ENCODE peak calls at places on chromosome X, in eight cellular contexts. One of them, this sample, is unnamed.

GRCh38 chrX:102546818-102547493 is 30.4 kb upstream of the TMSB15A start:
- DNase-seq in right lobe of liver: no peak
- DNase-seq in HCT116: no peak
- DNase-seq in glutamatergic neuron: no peak
- DNase-seq in kidney: no peak
- DNase-seq in bronchial epithelial cell: no peak
- DNase-seq in suprapubic skin: no peak
- DNase-seq in lung: no peak
- DNase-seq in this sample: no peak

GRCh38 chrX:118523920-118524319 is 28.3 kb downstream of the DOCK11 start:
- DNase-seq in HCT116: no peak
- DNase-seq in glutamatergic neuron: no peak
- DNase-seq in suprapubic skin: no peak
- DNase-seq in right lobe of liver: no peak
- DNase-seq in kidney: no peak
- DNase-seq in bronchial epithelial cell: no peak
- DNase-seq in lung: no peak
- DNase-seq in this sample: no peak

GRCh38 chrX:136475236-136475635 is 12.5 kb upstream of the BRS3 start:
- DNase-seq in suprapubic skin: no peak
- DNase-seq in glutamatergic neuron: no peak
- DNase-seq in bronchial epithelial cell: no peak
- DNase-seq in HCT116: no peak
- DNase-seq in right lobe of liver: no peak
- DNase-seq in kidney: no peak
- DNase-seq in lung: no peak
- DNase-seq in this sample: no peak

GRCh38 chrX:129310000-129310399 is 213.3 kb downstream of the SMARCA1 start:
- DNase-seq in bronchial epithelial cell: no peak
- DNase-seq in right lobe of liver: no peak
- DNase-seq in suprapubic skin: no peak
- DNase-seq in lung: no peak
- DNase-seq in kidney: no peak
- DNase-seq in glutamatergic neuron: no peak
- DNase-seq in HCT116: no peak
- DNase-seq in this sample: no peak

GRCh38 chrX:153817291-153817690 is 13.1 kb downstream of the PDZD4 start:
- DNase-seq in right lobe of liver: no peak
- DNase-seq in HCT116: no peak
- DNase-seq in glutamatergic neuron: no peak
- DNase-seq in suprapubic skin: no peak
- DNase-seq in bronchial epithelial cell: no peak
- DNase-seq in lung: no peak
- DNase-seq in kidney: no peak
- DNase-seq in this sample: no peak

GRCh38 chrX:45596190-45596808 is 395.6 kb upstream of the DIPK2B start:
- DNase-seq in right lobe of liver: no peak
- DNase-seq in glutamatergic neuron: no peak
- DNase-seq in bronchial epithelial cell: peak; percentile 23
- DNase-seq in suprapubic skin: no peak
- DNase-seq in kidney: no peak
- DNase-seq in HCT116: no peak
- DNase-seq in lung: no peak
- DNase-seq in this sample: no peak

GRCh38 chrX:20116575-20117240 is at the start of gene MAP7D2:
- DNase-seq in bronchial epithelial cell: no peak
- DNase-seq in HCT116: no peak
- DNase-seq in glutamatergic neuron: peak; percentile 42
- DNase-seq in right lobe of liver: no peak
- DNase-seq in suprapubic skin: no peak
- DNase-seq in kidney: no peak
- DNase-seq in lung: no peak
- DNase-seq in this sample: peak; percentile 11

GRCh38 chrX:9148626-9149385 is 114.9 kb upstream of the FAM9B start:
- DNase-seq in right lobe of liver: no peak
- DNase-seq in glutamatergic neuron: no peak
- DNase-seq in lung: no peak
- DNase-seq in bronchial epithelial cell: peak; percentile 10
- DNase-seq in kidney: no peak
- DNase-seq in HCT116: no peak
- DNase-seq in suprapubic skin: no peak
- DNase-seq in this sample: no peak

GRCh38 chrX:17654116-17654515 is 83.2 kb upstream of the SCML1 start:
- DNase-seq in lung: no peak
- DNase-seq in glutamatergic neuron: no peak
- DNase-seq in kidney: no peak
- DNase-seq in HCT116: no peak
- DNase-seq in bronchial epithelial cell: no peak
- DNase-seq in suprapubic skin: no peak
- DNase-seq in right lobe of liver: no peak
- DNase-seq in this sample: no peak

GRCh38 chrX:108090474-108091265 is 672 bp downstream of the PSMD10 start:
- DNase-seq in glutamatergic neuron: no peak
- DNase-seq in kidney: no peak
- DNase-seq in lung: no peak
- DNase-seq in bronchial epithelial cell: peak; percentile 34
- DNase-seq in suprapubic skin: no peak
- DNase-seq in right lobe of liver: no peak
- DNase-seq in HCT116: no peak
- DNase-seq in this sample: no peak

GRCh38 chrX:53429755-53430154 is 4.4 kb downstream of the HSD17B10 start:
- DNase-seq in kidney: no peak
- DNase-seq in right lobe of liver: no peak
- DNase-seq in bronchial epithelial cell: no peak
- DNase-seq in suprapubic skin: no peak
- DNase-seq in lung: no peak
- DNase-seq in glutamatergic neuron: no peak
- DNase-seq in HCT116: no peak
- DNase-seq in this sample: no peak

GRCh38 chrX:45421806-45422205 is 221.1 kb upstream of the DIPK2B start:
- DNase-seq in suprapubic skin: no peak
- DNase-seq in glutamatergic neuron: no peak
- DNase-seq in HCT116: no peak
- DNase-seq in lung: no peak
- DNase-seq in kidney: no peak
- DNase-seq in right lobe of liver: no peak
- DNase-seq in bronchial epithelial cell: no peak
- DNase-seq in this sample: no peak

GRCh38 chrX:113906168-113906567 is 677.7 kb upstream of the HTR2C start:
- DNase-seq in glutamatergic neuron: no peak
- DNase-seq in HCT116: no peak
- DNase-seq in bronchial epithelial cell: no peak
- DNase-seq in suprapubic skin: no peak
- DNase-seq in right lobe of liver: no peak
- DNase-seq in kidney: no peak
- DNase-seq in lung: no peak
- DNase-seq in this sample: no peak

GRCh38 chrX:125219852-125220251 is 99.8 kb upstream of the TEX13C start:
- DNase-seq in lung: no peak
- DNase-seq in glutamatergic neuron: no peak
- DNase-seq in bronchial epithelial cell: no peak
- DNase-seq in right lobe of liver: no peak
- DNase-seq in HCT116: no peak
- DNase-seq in suprapubic skin: no peak
- DNase-seq in kidney: no peak
- DNase-seq in this sample: no peak

GRCh38 chrX:71111141-71111843 is at the start of gene IL2RG:
- DNase-seq in suprapubic skin: no peak
- DNase-seq in kidney: no peak
- DNase-seq in HCT116: no peak
- DNase-seq in glutamatergic neuron: no peak
- DNase-seq in right lobe of liver: no peak
- DNase-seq in bronchial epithelial cell: peak; percentile 18
- DNase-seq in lung: no peak
- DNase-seq in this sample: no peak

GRCh38 chrX:111823703-111824102 is 52.3 kb upstream of the TRPC5OS start:
- DNase-seq in glutamatergic neuron: no peak
- DNase-seq in suprapubic skin: no peak
- DNase-seq in right lobe of liver: no peak
- DNase-seq in lung: no peak
- DNase-seq in bronchial epithelial cell: no peak
- DNase-seq in kidney: no peak
- DNase-seq in HCT116: no peak
- DNase-seq in this sample: no peak

GRCh38 chrX:119655125-119655524 is 37.8 kb downstream of the SEPTIN6 start:
- DNase-seq in suprapubic skin: no peak
- DNase-seq in right lobe of liver: no peak
- DNase-seq in kidney: no peak
- DNase-seq in HCT116: no peak
- DNase-seq in lung: no peak
- DNase-seq in glutamatergic neuron: no peak
- DNase-seq in bronchial epithelial cell: peak; percentile 72
- DNase-seq in this sample: no peak

GRCh38 chrX:135632353-135632752 is 81.1 kb upstream of the CT45A1 start:
- DNase-seq in lung: no peak
- DNase-seq in bronchial epithelial cell: no peak
- DNase-seq in suprapubic skin: no peak
- DNase-seq in right lobe of liver: no peak
- DNase-seq in kidney: no peak
- DNase-seq in glutamatergic neuron: no peak
- DNase-seq in HCT116: no peak
- DNase-seq in this sample: no peak

DNA sequence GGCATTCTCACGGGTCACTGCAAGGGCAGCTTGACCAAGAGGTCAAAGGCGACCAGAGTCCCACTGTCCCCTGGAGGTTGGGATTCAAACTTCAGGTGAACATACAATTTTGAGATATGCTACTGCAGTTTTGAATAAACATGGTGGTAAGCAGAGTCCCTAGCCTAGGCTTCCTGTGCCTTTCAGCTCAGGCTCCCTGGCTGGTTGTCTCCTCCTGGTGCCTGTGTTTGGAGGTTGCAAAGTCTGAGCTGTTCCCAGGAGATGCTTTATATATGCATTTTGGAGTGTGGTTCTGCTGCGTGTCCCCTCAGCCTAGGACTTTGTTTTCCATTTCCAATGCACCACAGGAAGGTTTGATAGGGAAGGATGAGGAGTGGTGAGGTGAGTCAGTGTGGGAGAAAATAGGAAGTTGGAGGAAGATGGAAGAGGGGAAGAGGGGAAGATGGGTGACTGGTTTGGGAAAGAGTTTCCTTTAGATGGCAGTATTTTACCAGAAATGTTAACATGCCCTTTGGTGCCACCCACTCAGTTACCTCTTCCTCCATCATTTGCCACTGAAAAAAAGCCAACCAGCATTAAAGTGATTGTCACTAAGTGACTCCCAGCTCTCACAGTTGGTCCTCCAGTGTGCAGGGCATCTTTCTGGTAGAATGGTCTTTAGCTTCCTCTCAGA is 211.7 kb upstream of the AGTR2 start:
- DNase-seq in right lobe of liver: no peak
- DNase-seq in glutamatergic neuron: no peak
- DNase-seq in HCT116: no peak
- DNase-seq in lung: no peak
- DNase-seq in bronchial epithelial cell: peak; percentile 28
- DNase-seq in kidney: no peak
- DNase-seq in suprapubic skin: no peak
- DNase-seq in this sample: no peak
- TF ChIP-seq CTCF in right lobe of liver: peak; percentile 12
- TF ChIP-seq CTCF in glutamatergic neuron: no peak
- TF ChIP-seq CTCF in HCT116: no peak
- TF ChIP-seq CTCF in lung: no peak
- TF ChIP-seq CTCF in bronchial epithelial cell: peak; percentile 7
- TF ChIP-seq CTCF in kidney: no peak
- TF ChIP-seq CTCF in suprapubic skin: no peak
- TF ChIP-seq CTCF in this sample: no peak

GRCh38 chrX:64093761-64094160 is 111.7 kb downstream of the AMER1 start:
- DNase-seq in lung: no peak
- DNase-seq in HCT116: no peak
- DNase-seq in right lobe of liver: no peak
- DNase-seq in glutamatergic neuron: no peak
- DNase-seq in bronchial epithelial cell: peak; percentile 21
- DNase-seq in suprapubic skin: no peak
- DNase-seq in kidney: no peak
- DNase-seq in this sample: no peak
- TF ChIP-seq CTCF in lung: no peak
- TF ChIP-seq CTCF in HCT116: peak; percentile 43
- TF ChIP-seq CTCF in right lobe of liver: peak; percentile 49
- TF ChIP-seq CTCF in glutamatergic neuron: peak; percentile 17
- TF ChIP-seq CTCF in bronchial epithelial cell: peak; percentile 25
- TF ChIP-seq CTCF in suprapubic skin: peak; percentile 13
- TF ChIP-seq CTCF in kidney: peak; percentile 12
- TF ChIP-seq CTCF in this sample: no peak

GRCh38 chrX:123976671-123977316 is 15.3 kb downstream of the STAG2 start:
- DNase-seq in right lobe of liver: no peak
- DNase-seq in kidney: no peak
- DNase-seq in suprapubic skin: no peak
- DNase-seq in HCT116: no peak
- DNase-seq in bronchial epithelial cell: peak; percentile 42
- DNase-seq in lung: no peak
- DNase-seq in glutamatergic neuron: no peak
- DNase-seq in this sample: no peak
- TF ChIP-seq CTCF in right lobe of liver: peak; percentile 27
- TF ChIP-seq CTCF in kidney: peak; percentile 22
- TF ChIP-seq CTCF in suprapubic skin: no peak
- TF ChIP-seq CTCF in HCT116: peak; percentile 42
- TF ChIP-seq CTCF in bronchial epithelial cell: peak; percentile 4
- TF ChIP-seq CTCF in lung: peak; percentile 14
- TF ChIP-seq CTCF in glutamatergic neuron: no peak
- TF ChIP-seq CTCF in this sample: no peak

DNA sequence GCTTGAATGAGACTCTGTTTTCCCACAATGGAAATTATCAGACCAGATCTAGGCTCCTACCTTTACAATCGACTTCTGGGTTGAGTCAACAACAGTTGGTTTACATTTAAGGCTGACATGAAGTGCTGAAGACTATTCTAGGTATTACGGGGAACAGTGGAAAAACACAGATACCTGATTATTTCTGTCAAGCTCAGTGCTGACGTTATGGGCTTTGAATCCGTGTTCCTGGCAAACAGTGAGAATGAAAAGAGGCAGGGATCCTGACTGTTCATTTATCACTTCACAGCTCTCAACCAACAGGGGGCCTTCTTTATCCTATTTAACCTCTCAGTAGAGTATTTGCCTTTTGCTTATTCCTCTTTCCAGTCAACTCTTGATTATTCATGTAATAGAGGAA is 43.1 kb downstream of the TMEM164 start:
- DNase-seq in kidney: no peak
- DNase-seq in lung: no peak
- DNase-seq in right lobe of liver: no peak
- DNase-seq in bronchial epithelial cell: no peak
- DNase-seq in suprapubic skin: no peak
- DNase-seq in HCT116: no peak
- DNase-seq in glutamatergic neuron: no peak
- DNase-seq in this sample: no peak
- TF ChIP-seq CTCF in kidney: no peak
- TF ChIP-seq CTCF in lung: no peak
- TF ChIP-seq CTCF in right lobe of liver: no peak
- TF ChIP-seq CTCF in bronchial epithelial cell: peak; percentile 4
- TF ChIP-seq CTCF in suprapubic skin: no peak
- TF ChIP-seq CTCF in HCT116: no peak
- TF ChIP-seq CTCF in glutamatergic neuron: no peak
- TF ChIP-seq CTCF in this sample: no peak

GRCh38 chrX:115952417-115953092 is 218.0 kb upstream of the AGTR2 start:
- DNase-seq in lung: no peak
- DNase-seq in bronchial epithelial cell: no peak
- DNase-seq in HCT116: no peak
- DNase-seq in glutamatergic neuron: no peak
- DNase-seq in kidney: peak; percentile 68
- DNase-seq in right lobe of liver: no peak
- DNase-seq in suprapubic skin: no peak
- DNase-seq in this sample: no peak
- TF ChIP-seq CTCF in lung: no peak
- TF ChIP-seq CTCF in bronchial epithelial cell: no peak
- TF ChIP-seq CTCF in HCT116: peak; percentile 5
- TF ChIP-seq CTCF in glutamatergic neuron: no peak
- TF ChIP-seq CTCF in kidney: no peak
- TF ChIP-seq CTCF in right lobe of liver: no peak
- TF ChIP-seq CTCF in suprapubic skin: no peak
- TF ChIP-seq CTCF in this sample: no peak

GRCh38 chrX:12349201-12349600 is 210.9 kb downstream of the FRMPD4 start:
- DNase-seq in bronchial epithelial cell: no peak
- DNase-seq in right lobe of liver: no peak
- DNase-seq in glutamatergic neuron: no peak
- DNase-seq in HCT116: no peak
- DNase-seq in lung: no peak
- DNase-seq in kidney: no peak
- DNase-seq in suprapubic skin: no peak
- DNase-seq in this sample: no peak
- TF ChIP-seq CTCF in bronchial epithelial cell: no peak
- TF ChIP-seq CTCF in right lobe of liver: no peak
- TF ChIP-seq CTCF in glutamatergic neuron: no peak
- TF ChIP-seq CTCF in HCT116: no peak
- TF ChIP-seq CTCF in lung: no peak
- TF ChIP-seq CTCF in kidney: no peak
- TF ChIP-seq CTCF in suprapubic skin: no peak
- TF ChIP-seq CTCF in this sample: no peak

This sample was measured in Calu3.